ENCODE peak calls at places on chromosomes 2 and 18, in five cellular contexts. M is NCI-H345; E is cardiac fibroblast; V is activated CD4-positive, alpha-beta T cell treated with anti-CD3 and anti-CD28 coated beads for 24 hours; I is CD4-positive, alpha-beta T cell. N is an unnamed sample.
A peak's percentile ranks its signal among the peaks of the same experiment; 100 is the strongest.

GRCh38 chr2:176117162-176117822 is 714 bp downstream of the HOXD10 start:
- DNase-seq in V (no peak), I (no peak), M (no peak), E (no peak), N (no peak)

GRCh38 chr2:88489181-88489580 is 36.7 kb upstream of the FOXI3 start:
- DNase-seq in M (peak; percentile 1), E (no peak), I (no peak), V (no peak), N (no peak)

GRCh38 chr2:61575447-61575859 is 37.3 kb upstream of the XPO1 start:
- DNase-seq in I (no peak), E (no peak), M (no peak), V (no peak), N (no peak)

GRCh38 chr2:170354409-170354808 is 176.5 kb downstream of the MYO3B start:
- DNase-seq in E (no peak), M (peak; percentile 55), V (no peak), I (no peak), N (no peak)

GRCh38 chr18:34695300-34695699 is 14.8 kb upstream of the DTNA start:
- DNase-seq in I (no peak), M (no peak), V (no peak), E (no peak), N (no peak)

GRCh38 chr18:78980777-78981651 is 1.4 kb downstream of the SALL3 start:
- DNase-seq in I (no peak), E (no peak), V (no peak), M (peak; percentile 38), N (no peak)

GRCh38 chr2:174587607-174588006 is 10.0 kb downstream of the WIPF1 start:
- DNase-seq in E (no peak), I (no peak), V (no peak), M (no peak), N (no peak)

GRCh38 chr2:81437474-81438000 is 1133.0 kb upstream of the LRRTM1 start:
- DNase-seq in I (no peak), E (no peak), V (no peak), M (no peak), N (no peak)

GRCh38 chr18:49590608-49591007 is 28.8 kb downstream of the LIPG start:
- DNase-seq in I (no peak), M (no peak), V (no peak), E (no peak), N (no peak)

GRCh38 chr2:234422895-234423505 is 73.9 kb downstream of the ARL4C start:
- DNase-seq in E (no peak), I (peak; percentile 87), V (no peak), M (peak; percentile 12), N (peak; percentile 79)

GRCh38 chr2:238875531-238876231 is 27.8 kb downstream of the TWIST2 start:
- DNase-seq in I (no peak), V (no peak), E (no peak), M (no peak), N (no peak)

GRCh38 chr18:24470022-24470618 is 9.7 kb downstream of the HRH4 start:
- DNase-seq in M (peak; percentile 96), V (no peak), I (no peak), E (no peak), N (no peak)

GRCh38 chr18:77300579-77300978 is 50.9 kb downstream of the GALR1 start:
- DNase-seq in E (no peak), V (no peak), I (no peak), M (no peak), N (no peak)

GRCh38 chr2:88188741-88189140 is 18.6 kb downstream of the THNSL2 start:
- DNase-seq in M (no peak), V (no peak), E (peak; percentile 10), I (no peak), N (no peak)

GRCh38 chr2:206981739-206982336 is 42.5 kb downstream of the CPO start:
- DNase-seq in I (peak; percentile 36), M (peak; percentile 55), V (peak; percentile 18), E (peak; percentile 87), N (peak; percentile 34)

GRCh38 chr2:212686285-212686895 is 147.8 kb upstream of the ERBB4 start:
- DNase-seq in I (peak; percentile 25), M (peak; percentile 47), V (peak; percentile 29), E (peak; percentile 84), N (peak; percentile 7)

GRCh38 chr18:79484661-79485621 is 89.2 kb downstream of the NFATC1 start:
- DNase-seq in V (no peak), I (no peak), E (peak; percentile 96), M (peak; percentile 10), N (no peak)

GRCh38 chr2:43905388-43905803 is 66.6 kb downstream of the ABCG8 start:
- DNase-seq in M (no peak), I (no peak), V (no peak), E (peak; percentile 72), N (no peak)

GRCh38 chr2:240435457-240435954 is at the start of gene GPC1:
- DNase-seq in M (peak; percentile 83), E (peak; percentile 73), V (no peak), I (no peak), N (no peak)

GRCh38 chr2:54593249-54593648 is 130.2 kb upstream of the EML6 start:
- DNase-seq in M (no peak), I (no peak), V (no peak), E (no peak), N (no peak)

GRCh38 chr18:77360315-77361186 is 110.9 kb downstream of the GALR1 start:
- DNase-seq in V (no peak), E (no peak), I (no peak), M (no peak), N (no peak)

GRCh38 chr2:126900646-126901319 is 2.1 kb downstream of the TEX51 start:
- DNase-seq in V (no peak), E (no peak), M (no peak), I (no peak), N (no peak)

GRCh38 chr18:35005963-35006577 is 35.1 kb upstream of the MAPRE2 start:
- DNase-seq in I (no peak), E (peak; percentile 87), M (peak; percentile 48), V (no peak), N (no peak)